ENCODE peak calls at places on chromosomes 7 and 10, in seven cellular contexts. X, D, U, G, Y, I and R are unnamed samples.

GRCh38 chr7:37117261-37117660 is 331.4 kb downstream of the ELMO1 start:
- DNase-seq in D (no peak), U (no peak), G (no peak), Y (no peak), I (no peak), X (no peak), R (no peak)

GRCh38 chr7:957418-958220 is 3.1 kb upstream of the ADAP1 start:
- DNase-seq in I (peak; percentile 32), X (no peak), Y (no peak), G (no peak), U (peak; percentile 74), D (peak; percentile 80), R (no peak)

GRCh38 chr7:97457054-97457453 is 274.8 kb upstream of the TAC1 start:
- DNase-seq in X (no peak), D (no peak), G (no peak), U (no peak), Y (no peak), I (no peak), R (no peak)

GRCh38 chr7:51187941-51188340 is 128.7 kb downstream of the COBL start:
- DNase-seq in Y (peak; percentile 82), X (peak; percentile 36), U (no peak), G (no peak), D (no peak), I (no peak), R (no peak)

GRCh38 chr7:158488225-158488889 is 99.3 kb downstream of the PTPRN2 start:
- DNase-seq in X (no peak), I (no peak), U (no peak), Y (no peak), G (no peak), D (no peak), R (no peak)

GRCh38 chr10:103592186-103593021 is 98.9 kb downstream of the NEURL1 start:
- DNase-seq in Y (peak; percentile 87), X (peak; percentile 56), G (peak; percentile 47), U (no peak), I (peak; percentile 27), D (no peak), R (no peak)

GRCh38 chr7:125032943-125033342 is 103.3 kb upstream of the POT1 start:
- DNase-seq in U (no peak), I (no peak), Y (no peak), X (no peak), D (no peak), G (no peak), R (no peak)

GRCh38 chr10:106661767-106662140 is 502.8 kb downstream of the SORCS1 start:
- DNase-seq in U (no peak), G (no peak), I (no peak), X (no peak), Y (no peak), D (no peak), R (no peak)

GRCh38 chr10:93060887-93061593 is 442 bp downstream of the CYP26C1 start:
- DNase-seq in U (no peak), Y (no peak), I (no peak), X (no peak), D (no peak), G (no peak), R (no peak)

GRCh38 chr7:143355450-143356385 is 6.8 kb downstream of the FAM131B start:
- DNase-seq in Y (no peak), X (peak; percentile 12), I (no peak), G (no peak), D (no peak), U (no peak), R (no peak)
- TF ChIP-seq CTCF in Y (peak; percentile 39), X (no peak), I (no peak), G (no peak), D (no peak), U (no peak), R (no peak)

GRCh38 chr7:116317907-116318306 is 107.6 kb downstream of the TES start:
- DNase-seq in X (no peak), Y (no peak), D (no peak), I (no peak), G (no peak), U (no peak), R (no peak)

GRCh38 chr7:116311816-116312471 is 101.6 kb downstream of the TES start:
- DNase-seq in Y (no peak), U (no peak), G (no peak), X (no peak), I (no peak), D (no peak), R (no peak)

GRCh38 chr7:116315803-116316202 is 105.5 kb downstream of the TES start:
- DNase-seq in G (no peak), Y (no peak), X (no peak), U (no peak), D (no peak), I (no peak), R (no peak)

GRCh38 chr7:116315293-116315692 is 105.0 kb downstream of the TES start:
- DNase-seq in D (no peak), U (no peak), X (peak; percentile 55), G (no peak), Y (no peak), I (no peak), R (no peak)

DNA sequence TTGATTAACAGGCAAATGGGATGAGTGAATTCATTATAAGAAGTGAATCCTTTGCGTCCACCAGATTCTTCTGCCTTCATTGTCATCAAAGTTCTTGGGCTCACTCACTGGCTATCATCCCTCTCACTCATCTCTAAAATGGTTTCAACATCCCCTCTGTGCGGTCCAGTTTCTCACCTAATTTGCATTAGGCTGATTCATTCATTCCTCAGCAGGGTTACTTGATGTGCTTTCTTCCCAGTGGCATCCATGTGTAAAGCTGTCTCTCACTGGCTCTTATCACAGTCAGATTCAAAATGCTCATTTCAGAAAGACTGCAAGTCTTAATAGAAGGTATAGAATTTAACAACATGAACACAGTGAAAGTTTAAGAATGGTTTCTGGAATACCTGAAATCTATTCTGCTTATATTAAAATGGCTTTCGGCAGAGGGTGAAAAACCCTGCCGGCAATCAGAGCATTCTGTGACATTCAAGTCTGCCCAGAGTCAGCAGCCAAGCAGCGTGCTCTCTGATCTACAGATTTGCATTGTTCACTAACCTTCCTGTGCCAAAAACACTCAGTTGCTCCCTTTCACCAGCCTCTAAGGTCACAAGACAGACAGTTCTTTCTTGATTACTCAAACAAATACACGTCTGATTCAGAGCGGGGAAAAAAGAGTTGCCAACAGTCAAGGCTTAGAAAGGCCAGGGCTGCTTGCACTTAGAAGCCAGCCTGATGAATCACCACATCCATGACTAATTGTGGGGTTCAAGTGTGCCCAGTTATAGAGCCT is 106.7 kb downstream of the TES start:
- DNase-seq in U (peak; percentile 57), D (peak; percentile 84), G (peak; percentile 63), Y (no peak), I (no peak), X (peak; percentile 98), R (peak; percentile 65)
- TF ChIP-seq EP300 in U (no peak), D (peak; percentile 32), G (no peak), Y (no peak), I (no peak), X (peak; percentile 85), R (no peak)

GRCh38 chr7:151748733-151749132 is 128.2 kb downstream of the PRKAG2 start:
- DNase-seq in U (no peak), D (no peak), X (no peak), I (no peak), G (no peak), Y (no peak), R (no peak)
- TF ChIP-seq POLR2A in U (no peak), D (no peak), X (no peak), I (no peak), G (no peak), Y (no peak), R (no peak)

GRCh38 chr10:31132681-31133239 is 101.1 kb upstream of the ZNF438 start:
- DNase-seq in G (no peak), D (no peak), I (no peak), U (no peak), Y (no peak), X (no peak), R (no peak)

GRCh38 chr10:31134303-31134928 is 102.8 kb upstream of the ZNF438 start:
- DNase-seq in U (peak; percentile 43), Y (no peak), X (no peak), I (peak; percentile 19), G (no peak), D (no peak), R (no peak)

GRCh38 chr10:31136386-31136785 is 104.7 kb upstream of the ZNF438 start:
- DNase-seq in G (no peak), Y (no peak), D (no peak), X (no peak), U (no peak), I (no peak), R (no peak)

GRCh38 chr10:31133251-31133627 is 101.6 kb upstream of the ZNF438 start:
- DNase-seq in D (no peak), Y (peak; percentile 44), X (no peak), G (no peak), U (no peak), I (no peak), R (no peak)

GRCh38 chr10:31133628-31134302 is 102.1 kb upstream of the ZNF438 start:
- DNase-seq in X (no peak), D (peak; percentile 92), I (peak; percentile 85), Y (peak; percentile 72), G (peak; percentile 81), U (peak; percentile 82), R (peak; percentile 85)
- TF ChIP-seq CTCF in X (no peak), D (no peak), I (no peak), Y (no peak), G (no peak), U (no peak), R (no peak)

DNA sequence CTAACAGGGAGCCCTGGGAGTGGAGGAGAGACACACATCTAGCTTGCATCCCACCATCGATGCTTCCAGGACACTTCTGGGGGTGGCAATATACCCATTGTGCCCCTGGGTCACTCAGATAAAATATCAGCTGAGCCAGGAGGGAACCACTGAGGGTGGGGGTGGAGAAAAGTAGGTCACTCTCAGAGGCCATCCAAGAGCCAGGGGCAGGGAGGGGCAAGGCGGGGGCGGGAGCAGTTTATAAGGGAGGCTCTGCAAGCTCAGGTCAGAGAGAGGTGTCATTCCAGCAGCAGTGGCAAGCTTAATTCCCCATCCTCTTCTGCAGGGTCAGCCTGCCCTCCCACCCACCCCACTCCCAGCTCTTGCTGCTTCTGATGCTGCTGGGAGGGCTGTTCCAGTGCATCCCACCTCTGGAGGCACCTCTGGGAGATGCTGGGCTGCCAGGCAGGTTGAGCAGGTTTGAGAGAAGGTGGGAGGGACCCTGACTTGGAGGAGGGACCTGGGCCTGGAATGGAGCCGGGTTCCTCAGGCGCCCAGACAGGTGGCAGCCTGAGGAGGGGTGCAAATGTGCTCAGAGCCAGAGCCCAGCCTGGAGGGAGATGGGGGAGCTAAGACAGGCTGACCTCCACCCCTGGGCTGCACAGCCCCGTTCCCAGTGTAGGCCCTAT is 20.1 kb upstream of the TLX1 start:
- DNase-seq in D (no peak), U (no peak), Y (no peak), X (no peak), I (no peak), G (no peak), R (no peak)
- TF ChIP-seq EP300 in D (no peak), U (no peak), Y (no peak), X (no peak), I (no peak), G (no peak), R (no peak)

GRCh38 chr10:73625884-73626753 is 15.2 kb downstream of the MYOZ1 start:
- DNase-seq in I (peak; percentile 97), D (peak; percentile 98), U (peak; percentile 98), G (peak; percentile 97), Y (peak; percentile 91), X (peak; percentile 98), R (peak; percentile 95)
- TF ChIP-seq POLR2A in I (peak; percentile 64), D (no peak), U (no peak), G (no peak), Y (peak; percentile 56), X (peak; percentile 83), R (peak; percentile 58)